ENCODE peak calls at places on chromosome 11, in six cellular contexts. K is H1, L is SK-N-SH, A is stomach, M is A549, V is ovary. O is an unnamed sample.

GRCh38 chr11:17019231-17019630 is 5.0 kb upstream of the PLEKHA7 start:
- DNase-seq in K (no peak), L (no peak), A (no peak), M (no peak), V (no peak), O (no peak)

GRCh38 chr11:15770798-15771414 is 585.4 kb downstream of the SOX6 start:
- DNase-seq in K (peak; percentile 13), L (no peak), A (peak; percentile 37), M (peak; percentile 36), V (no peak), O (no peak)

GRCh38 chr11:36151933-36152580 is 137.2 kb downstream of the COMMD9 start:
- DNase-seq in K (no peak), L (no peak), A (no peak), M (no peak), V (no peak), O (no peak)

GRCh38 chr11:112004389-112004788 is 20.8 kb upstream of the DLAT start:
- DNase-seq in K (no peak), L (peak; percentile 28), A (no peak), M (no peak), V (no peak), O (no peak)

GRCh38 chr11:128886401-128887119 is 4.6 kb upstream of the KCNJ5 start:
- DNase-seq in K (no peak), L (peak; percentile 62), A (peak; percentile 71), M (peak; percentile 24), V (no peak), O (no peak)

GRCh38 chr11:106644824-106645223 is 373.5 kb downstream of the GUCY1A2 start:
- DNase-seq in K (no peak), L (no peak), A (no peak), M (no peak), V (no peak), O (no peak)

GRCh38 chr11:113014731-113015455 is 53.7 kb downstream of the NCAM1 start:
- DNase-seq in K (no peak), L (peak; percentile 49), A (peak; percentile 84), M (no peak), V (peak; percentile 26), O (peak; percentile 22)

GRCh38 chr11:119791701-119792151 is 62.7 kb upstream of the NECTIN1 start:
- DNase-seq in K (no peak), L (no peak), A (no peak), M (peak; percentile 11), V (no peak), O (no peak)

GRCh38 chr11:2209900-2210321 is 38.3 kb upstream of the TH start:
- DNase-seq in K (no peak), L (no peak), A (no peak), M (no peak), V (peak; percentile 11), O (no peak)

GRCh38 chr11:58060939-58061672 is 30.4 kb downstream of the OR6Q1 start:
- DNase-seq in K (no peak), L (no peak), A (no peak), M (peak; percentile 19), V (no peak), O (no peak)

GRCh38 chr11:19759389-19759788 is 46.8 kb downstream of the NAV2 start:
- DNase-seq in K (no peak), L (no peak), A (no peak), M (no peak), V (no peak), O (no peak)

GRCh38 chr11:19753451-19754041 is 40.9 kb downstream of the NAV2 start:
- DNase-seq in K (no peak), L (no peak), A (peak; percentile 28), M (no peak), V (no peak), O (no peak)

GRCh38 chr11:19751055-19751454 is 38.4 kb downstream of the NAV2 start:
- DNase-seq in K (no peak), L (no peak), A (no peak), M (no peak), V (no peak), O (no peak)

GRCh38 chr11:19762266-19762665 is 49.6 kb downstream of the NAV2 start:
- DNase-seq in K (no peak), L (no peak), A (no peak), M (no peak), V (no peak), O (no peak)

DNA sequence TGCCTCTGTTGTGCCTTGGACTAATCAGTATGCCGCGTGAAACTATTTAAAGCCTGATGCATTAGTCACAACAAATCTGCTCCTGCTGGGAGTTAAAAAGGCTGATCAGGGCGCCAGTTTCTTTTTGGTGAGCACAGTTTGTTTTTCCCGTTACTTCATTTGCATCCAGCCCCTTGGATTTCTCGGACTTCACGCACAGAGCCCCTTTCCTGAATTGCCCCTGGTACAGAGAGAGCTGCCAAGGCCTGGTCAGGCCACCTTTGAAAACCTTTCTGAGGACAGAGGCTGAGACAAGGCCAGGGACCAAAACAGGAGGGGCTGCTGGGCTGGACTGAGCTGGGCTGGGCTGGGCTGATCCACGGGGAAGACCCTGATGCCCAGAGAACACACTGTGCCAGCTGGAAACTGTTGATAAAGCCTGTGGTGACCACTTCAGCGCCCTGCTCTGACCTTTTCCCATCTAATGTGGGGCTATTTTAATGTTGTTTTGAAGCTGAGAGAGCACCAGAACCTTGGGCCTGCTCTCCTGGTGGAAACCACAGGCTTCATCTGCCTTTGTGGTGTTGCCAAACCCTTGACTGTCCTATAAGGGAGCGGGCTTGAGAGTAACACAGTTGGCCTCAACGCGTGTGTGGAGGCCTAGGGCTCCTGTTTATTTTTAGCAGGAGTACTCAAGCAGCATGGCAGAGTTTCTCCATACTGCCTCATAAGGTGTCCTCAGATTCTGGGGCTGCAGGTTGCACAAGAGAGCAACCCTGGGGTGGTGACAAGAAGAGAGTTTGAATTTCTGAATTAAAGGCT is 44.2 kb downstream of the NAV2 start:
- DNase-seq in K (no peak), L (no peak), A (no peak), M (no peak), V (peak; percentile 45), O (no peak)
- TF ChIP-seq EP300 in K (no peak), L (no peak), A (peak; percentile 51), M (no peak), V (no peak), O (no peak)

GRCh38 chr11:104024572-104024971 is 11.9 kb upstream of the DDI1 start:
- DNase-seq in K (no peak), L (no peak), A (no peak), M (no peak), V (no peak), O (no peak)
- TF ChIP-seq EP300 in K (no peak), L (no peak), A (no peak), M (no peak), V (no peak), O (no peak)

GRCh38 chr11:130638624-130639023 is 190.2 kb downstream of the ADAMTS15 start:
- DNase-seq in K (no peak), L (no peak), A (no peak), M (no peak), V (no peak), O (no peak)
- TF ChIP-seq EP300 in K (no peak), L (no peak), A (no peak), M (no peak), V (no peak), O (no peak)

DNA sequence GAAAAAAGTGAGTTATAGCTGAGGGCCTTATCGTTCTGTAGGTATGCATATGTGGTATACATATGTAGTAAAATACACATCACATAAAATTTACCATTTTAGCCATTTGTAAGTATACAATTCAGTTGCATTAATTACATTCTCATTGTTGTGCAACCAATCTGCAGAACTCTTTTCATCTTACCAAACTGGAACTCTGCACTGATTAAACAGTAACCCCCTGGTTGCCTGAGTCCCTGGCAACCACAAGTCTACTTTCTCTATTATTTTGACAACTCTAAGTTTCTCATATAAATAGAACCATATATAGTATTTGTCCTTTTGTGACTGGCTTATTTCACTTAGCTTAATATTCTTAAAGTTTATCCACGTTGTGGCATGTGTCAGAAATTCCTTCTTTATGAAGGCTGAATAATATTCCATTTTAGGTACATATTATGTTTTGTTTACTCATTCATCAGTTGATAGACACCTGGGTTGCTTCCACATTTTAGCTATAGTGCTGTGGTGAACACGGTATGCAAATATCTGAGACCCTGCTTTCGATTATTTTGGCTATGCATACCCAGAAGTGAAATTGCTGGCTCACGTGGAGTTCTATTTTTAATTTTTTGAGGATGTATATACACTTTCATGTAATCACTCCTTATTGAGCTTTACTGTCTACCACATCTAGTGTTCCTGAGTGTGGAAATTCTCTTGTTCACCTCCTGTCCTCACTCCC is 1.6 kb upstream of the DDX10 start:
- DNase-seq in K (no peak), L (no peak), A (no peak), M (no peak), V (no peak), O (no peak)
- TF ChIP-seq EP300 in K (no peak), L (no peak), A (no peak), M (no peak), V (no peak), O (no peak)

DNA sequence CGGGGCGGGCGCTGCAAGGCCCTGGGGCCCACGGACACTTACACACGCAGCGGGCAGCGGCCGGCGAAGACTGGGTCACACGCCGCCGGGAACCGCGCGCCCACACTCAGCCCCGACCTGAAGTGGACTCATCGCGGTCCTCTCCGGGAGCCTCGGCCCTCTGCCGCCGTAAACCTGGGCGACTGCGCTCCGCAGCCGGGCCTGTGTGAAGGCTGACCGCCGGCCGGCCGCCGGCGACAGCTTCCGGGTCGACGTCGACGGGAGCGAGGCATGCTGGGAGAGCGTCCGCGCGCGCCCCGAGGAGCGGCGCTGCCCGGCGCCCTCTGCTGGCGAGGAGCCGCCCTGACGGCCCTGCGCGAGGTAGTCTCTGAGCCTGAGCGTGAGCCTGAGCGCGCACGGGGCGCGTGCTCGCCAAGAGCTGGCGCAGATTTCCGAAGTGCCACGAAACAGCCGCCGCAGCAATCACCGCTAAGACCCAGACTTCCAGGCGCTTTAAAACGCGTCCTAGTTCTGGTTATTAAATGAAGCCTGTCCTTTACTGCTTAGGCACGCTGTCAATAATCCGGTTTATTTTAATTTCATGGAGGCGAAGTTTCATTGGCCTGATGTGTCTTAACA is at the start of gene SNX19:
- DNase-seq in K (peak; percentile 61), L (peak; percentile 97), A (peak; percentile 95), M (peak; percentile 88), V (peak; percentile 95), O (peak; percentile 94)
- TF ChIP-seq EP300 in K (peak; percentile 41), L (no peak), A (no peak), M (no peak), V (no peak), O (no peak)

GRCh38 chr11:83056204-83056603 is 15.5 kb downstream of the RAB30 start:
- DNase-seq in K (no peak), L (no peak), A (no peak), M (no peak), V (no peak), O (no peak)

GRCh38 chr11:83054904-83055380 is 16.8 kb downstream of the RAB30 start:
- DNase-seq in K (no peak), L (no peak), A (no peak), M (no peak), V (no peak), O (no peak)

GRCh38 chr11:83057721-83058120 is 14.0 kb downstream of the RAB30 start:
- DNase-seq in K (no peak), L (no peak), A (no peak), M (no peak), V (no peak), O (no peak)

GRCh38 chr11:83051760-83052671 is 19.7 kb downstream of the RAB30 start:
- DNase-seq in K (no peak), L (no peak), A (no peak), M (peak; percentile 38), V (peak; percentile 44), O (no peak)

GRCh38 chr11:83054001-83054400 is 17.7 kb downstream of the RAB30 start:
- DNase-seq in K (no peak), L (no peak), A (no peak), M (no peak), V (no peak), O (no peak)
- TF ChIP-seq EP300 in K (no peak), L (no peak), A (no peak), M (no peak), V (no peak), O (no peak)

GRCh38 chr11:19679952-19680823 is 32.4 kb upstream of the NAV2 start:
- DNase-seq in K (peak; percentile 39), L (peak; percentile 60), A (peak; percentile 68), M (peak; percentile 87), V (peak; percentile 77), O (no peak)
- TF ChIP-seq EP300 in K (peak; percentile 80), L (peak; percentile 60), A (peak; percentile 59), M (peak; percentile 52), V (peak; percentile 80), O (no peak)